ENCODE peak calls at places on chromosomes 1 and 21, in nine cellular contexts. One of them, this sample, is unnamed.
A peak's percentile ranks its signal among the peaks of the same experiment; 100 is the strongest.

GRCh38 chr1:111378806-111379205 is 48.7 kb downstream of the OVGP1 start:
- DNase-seq in left lung: no peak
- DNase-seq in neural progenitor cell: no peak
- DNase-seq in small intestine: no peak
- DNase-seq in PC-3: no peak
- DNase-seq in colonic mucosa: no peak
- DNase-seq in effector memory CD4-positive, alpha-beta T cell: no peak
- DNase-seq in HCT116: no peak
- DNase-seq in body of pancreas: no peak
- DNase-seq in this sample: no peak

GRCh38 chr1:24189528-24189927 is 2.4 kb upstream of the IFNLR1 start:
- DNase-seq in neural progenitor cell: no peak
- DNase-seq in PC-3: no peak
- DNase-seq in left lung: no peak
- DNase-seq in effector memory CD4-positive, alpha-beta T cell: no peak
- DNase-seq in colonic mucosa: no peak
- DNase-seq in small intestine: no peak
- DNase-seq in body of pancreas: peak; percentile 28
- DNase-seq in HCT116: no peak
- DNase-seq in this sample: peak; percentile 12

GRCh38 chr21:34944015-34944755 is 104.9 kb downstream of the RUNX1 start:
- DNase-seq in PC-3: no peak
- DNase-seq in colonic mucosa: no peak
- DNase-seq in HCT116: no peak
- DNase-seq in effector memory CD4-positive, alpha-beta T cell: no peak
- DNase-seq in neural progenitor cell: no peak
- DNase-seq in left lung: no peak
- DNase-seq in body of pancreas: no peak
- DNase-seq in small intestine: no peak
- DNase-seq in this sample: no peak

GRCh38 chr1:178484698-178485225 is 12.0 kb downstream of the CLEC20A start:
- DNase-seq in neural progenitor cell: no peak
- DNase-seq in effector memory CD4-positive, alpha-beta T cell: no peak
- DNase-seq in colonic mucosa: no peak
- DNase-seq in HCT116: no peak
- DNase-seq in PC-3: no peak
- DNase-seq in body of pancreas: no peak
- DNase-seq in small intestine: no peak
- DNase-seq in left lung: no peak
- DNase-seq in this sample: no peak

GRCh38 chr1:215188302-215188950 is 105.9 kb downstream of the KCNK2 start:
- DNase-seq in left lung: no peak
- DNase-seq in colonic mucosa: no peak
- DNase-seq in neural progenitor cell: no peak
- DNase-seq in small intestine: no peak
- DNase-seq in PC-3: peak; percentile 63
- DNase-seq in body of pancreas: no peak
- DNase-seq in HCT116: no peak
- DNase-seq in effector memory CD4-positive, alpha-beta T cell: no peak
- DNase-seq in this sample: no peak

GRCh38 chr21:45804809-45805313 is 161.3 kb downstream of the PCBP3 start:
- DNase-seq in neural progenitor cell: no peak
- DNase-seq in PC-3: no peak
- DNase-seq in effector memory CD4-positive, alpha-beta T cell: no peak
- DNase-seq in left lung: no peak
- DNase-seq in small intestine: no peak
- DNase-seq in colonic mucosa: no peak
- DNase-seq in body of pancreas: no peak
- DNase-seq in HCT116: no peak
- DNase-seq in this sample: no peak

GRCh38 chr1:29601021-29601420 is 364.7 kb downstream of the PTPRU start:
- DNase-seq in body of pancreas: no peak
- DNase-seq in left lung: no peak
- DNase-seq in neural progenitor cell: no peak
- DNase-seq in PC-3: no peak
- DNase-seq in HCT116: no peak
- DNase-seq in effector memory CD4-positive, alpha-beta T cell: no peak
- DNase-seq in small intestine: no peak
- DNase-seq in colonic mucosa: no peak
- DNase-seq in this sample: no peak

GRCh38 chr1:94783342-94784264 is 36.6 kb upstream of the SLC44A3 start:
- DNase-seq in PC-3: peak; percentile 80
- DNase-seq in colonic mucosa: peak; percentile 70
- DNase-seq in body of pancreas: peak; percentile 89
- DNase-seq in small intestine: peak; percentile 42
- DNase-seq in effector memory CD4-positive, alpha-beta T cell: no peak
- DNase-seq in neural progenitor cell: no peak
- DNase-seq in left lung: peak; percentile 84
- DNase-seq in HCT116: no peak
- DNase-seq in this sample: no peak

GRCh38 chr1:46804926-46805325 is 6.1 kb downstream of the CYP4B1 start:
- DNase-seq in small intestine: no peak
- DNase-seq in HCT116: no peak
- DNase-seq in colonic mucosa: no peak
- DNase-seq in PC-3: no peak
- DNase-seq in left lung: no peak
- DNase-seq in effector memory CD4-positive, alpha-beta T cell: no peak
- DNase-seq in body of pancreas: no peak
- DNase-seq in neural progenitor cell: no peak
- DNase-seq in this sample: no peak

GRCh38 chr1:58573705-58574591 is 3.1 kb downstream of the TACSTD2 start:
- DNase-seq in colonic mucosa: no peak
- DNase-seq in small intestine: no peak
- DNase-seq in PC-3: peak; percentile 35
- DNase-seq in HCT116: no peak
- DNase-seq in effector memory CD4-positive, alpha-beta T cell: peak; percentile 6
- DNase-seq in body of pancreas: peak; percentile 85
- DNase-seq in left lung: no peak
- DNase-seq in neural progenitor cell: no peak
- DNase-seq in this sample: peak; percentile 52

GRCh38 chr21:33286600-33287456 is 20.7 kb downstream of the IL10RB start:
- DNase-seq in body of pancreas: peak; percentile 76
- DNase-seq in colonic mucosa: peak; percentile 62
- DNase-seq in left lung: no peak
- DNase-seq in small intestine: peak; percentile 64
- DNase-seq in neural progenitor cell: no peak
- DNase-seq in effector memory CD4-positive, alpha-beta T cell: no peak
- DNase-seq in HCT116: peak; percentile 38
- DNase-seq in PC-3: peak; percentile 82
- DNase-seq in this sample: no peak

GRCh38 chr21:45874716-45875415 is 106.7 kb upstream of the COL6A1 start:
- DNase-seq in HCT116: no peak
- DNase-seq in left lung: peak; percentile 76
- DNase-seq in PC-3: peak; percentile 76
- DNase-seq in small intestine: no peak
- DNase-seq in colonic mucosa: peak; percentile 50
- DNase-seq in body of pancreas: peak; percentile 29
- DNase-seq in effector memory CD4-positive, alpha-beta T cell: no peak
- DNase-seq in neural progenitor cell: peak; percentile 26
- DNase-seq in this sample: no peak

GRCh38 chr21:37257526-37257966 is 9.6 kb downstream of the VPS26C start:
- DNase-seq in small intestine: peak; percentile 45
- DNase-seq in left lung: peak; percentile 80
- DNase-seq in neural progenitor cell: no peak
- DNase-seq in PC-3: peak; percentile 47
- DNase-seq in effector memory CD4-positive, alpha-beta T cell: no peak
- DNase-seq in HCT116: no peak
- DNase-seq in colonic mucosa: peak; percentile 53
- DNase-seq in body of pancreas: peak; percentile 17
- DNase-seq in this sample: peak; percentile 51

GRCh38 chr1:223831755-223832636 is 13.8 kb downstream of the TP53BP2 start:
- DNase-seq in neural progenitor cell: no peak
- DNase-seq in PC-3: peak; percentile 81
- DNase-seq in effector memory CD4-positive, alpha-beta T cell: no peak
- DNase-seq in left lung: no peak
- DNase-seq in HCT116: no peak
- DNase-seq in colonic mucosa: no peak
- DNase-seq in body of pancreas: no peak
- DNase-seq in small intestine: no peak
- DNase-seq in this sample: no peak

GRCh38 chr1:18736958-18737357 is 106.3 kb downstream of the PAX7 start:
- DNase-seq in PC-3: no peak
- DNase-seq in HCT116: no peak
- DNase-seq in small intestine: no peak
- DNase-seq in neural progenitor cell: no peak
- DNase-seq in colonic mucosa: no peak
- DNase-seq in body of pancreas: no peak
- DNase-seq in left lung: no peak
- DNase-seq in effector memory CD4-positive, alpha-beta T cell: no peak
- DNase-seq in this sample: no peak

GRCh38 chr1:18734001-18734400 is 103.4 kb downstream of the PAX7 start:
- DNase-seq in neural progenitor cell: no peak
- DNase-seq in PC-3: no peak
- DNase-seq in HCT116: no peak
- DNase-seq in body of pancreas: no peak
- DNase-seq in colonic mucosa: no peak
- DNase-seq in effector memory CD4-positive, alpha-beta T cell: no peak
- DNase-seq in small intestine: no peak
- DNase-seq in left lung: no peak
- DNase-seq in this sample: no peak

GRCh38 chr1:18732686-18733085 is 102.0 kb downstream of the PAX7 start:
- DNase-seq in PC-3: no peak
- DNase-seq in neural progenitor cell: no peak
- DNase-seq in body of pancreas: no peak
- DNase-seq in left lung: no peak
- DNase-seq in colonic mucosa: no peak
- DNase-seq in HCT116: no peak
- DNase-seq in effector memory CD4-positive, alpha-beta T cell: no peak
- DNase-seq in small intestine: no peak
- DNase-seq in this sample: no peak

GRCh38 chr1:18735369-18735997 is 104.8 kb downstream of the PAX7 start:
- DNase-seq in PC-3: no peak
- DNase-seq in left lung: no peak
- DNase-seq in effector memory CD4-positive, alpha-beta T cell: no peak
- DNase-seq in small intestine: no peak
- DNase-seq in neural progenitor cell: no peak
- DNase-seq in HCT116: no peak
- DNase-seq in body of pancreas: no peak
- DNase-seq in colonic mucosa: no peak
- DNase-seq in this sample: no peak

DNA sequence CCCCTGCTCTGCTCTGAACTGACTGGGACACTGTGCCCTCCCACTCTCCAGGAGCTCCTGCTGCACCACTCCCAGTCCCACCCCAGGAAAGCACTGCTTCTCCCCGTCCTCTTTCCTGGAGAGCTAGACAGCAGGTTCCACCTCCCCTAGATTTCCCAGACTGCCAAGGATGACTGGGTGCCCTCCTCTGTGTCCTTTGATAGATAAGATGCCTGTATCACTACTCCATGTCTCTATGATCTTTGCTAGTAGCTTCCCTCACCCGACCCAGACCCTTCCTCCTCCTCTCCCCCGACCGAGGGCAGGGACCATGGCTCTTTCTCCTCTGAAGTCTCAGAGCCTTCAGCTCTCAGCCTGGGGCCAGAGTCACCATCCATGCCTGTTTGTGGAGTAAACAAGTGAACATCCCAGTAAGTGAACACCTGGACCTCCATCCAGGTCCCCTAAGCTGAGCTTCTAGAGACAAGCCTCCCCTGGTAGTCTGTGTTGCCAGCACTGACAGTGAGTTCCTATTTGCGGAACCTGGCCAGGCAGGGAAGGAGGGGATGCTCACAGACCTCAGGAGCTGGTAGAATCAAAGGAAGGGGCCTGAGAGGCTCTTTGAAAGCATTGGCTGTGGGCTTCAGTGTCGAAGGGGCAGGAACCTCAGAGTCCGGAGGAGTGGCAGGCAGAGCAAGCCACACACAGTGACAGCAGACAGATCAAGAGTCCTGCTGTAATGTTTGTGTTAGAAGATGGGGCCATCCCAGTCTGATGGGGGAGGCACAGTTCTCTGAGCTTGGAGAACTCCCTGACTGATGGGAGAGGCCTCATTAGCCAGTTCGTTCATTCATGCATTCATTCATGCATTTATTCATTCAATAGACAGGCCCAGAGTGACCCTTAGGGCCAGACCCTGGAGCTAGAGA is 104.1 kb downstream of the PAX7 start:
- DNase-seq in left lung: no peak
- DNase-seq in effector memory CD4-positive, alpha-beta T cell: no peak
- DNase-seq in small intestine: no peak
- DNase-seq in PC-3: no peak
- DNase-seq in body of pancreas: no peak
- DNase-seq in neural progenitor cell: no peak
- DNase-seq in colonic mucosa: no peak
- DNase-seq in HCT116: no peak
- DNase-seq in this sample: no peak
- H3K27me3 ChIP-seq in left lung: peaks cover 97% of the 10 kb centered on the region
- H3K27me3 ChIP-seq in effector memory CD4-positive, alpha-beta T cell: no peaks in the 10 kb centered on the region
- H3K27me3 ChIP-seq in small intestine: no peaks in the 10 kb centered on the region
- H3K27me3 ChIP-seq in PC-3: peaks cover 40% of the 10 kb centered on the region
- H3K27me3 ChIP-seq in body of pancreas: no peaks in the 10 kb centered on the region
- H3K27me3 ChIP-seq in neural progenitor cell: peaks cover 12% of the 10 kb centered on the region
- H3K27me3 ChIP-seq in colonic mucosa: no peaks in the 10 kb centered on the region
- H3K27me3 ChIP-seq in HCT116: peaks cover 11% of the 10 kb centered on the region
- H3K27me3 ChIP-seq in this sample: peaks cover 8% of the 10 kb centered on the region

DNA sequence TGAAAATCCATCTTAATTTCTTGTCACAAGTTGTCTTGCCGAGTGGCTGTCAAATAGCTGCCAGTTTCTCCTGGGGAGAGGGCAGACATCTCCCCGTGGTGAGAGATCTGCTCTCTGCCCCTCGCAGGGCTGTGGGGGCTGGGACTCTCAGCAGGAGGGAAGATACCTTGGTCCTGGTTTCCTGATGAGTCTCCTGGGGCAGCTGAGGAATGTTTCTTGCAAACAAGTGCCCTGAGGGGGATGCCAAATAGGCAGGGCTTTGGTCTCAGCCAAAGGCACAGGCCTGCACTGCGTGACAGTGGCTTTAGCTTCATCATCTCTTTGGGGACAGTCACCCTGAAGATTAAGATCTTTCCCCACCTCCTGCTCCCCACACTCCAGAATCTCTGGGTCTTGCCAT is 40.9 kb downstream of the SYT6 start:
- DNase-seq in PC-3: no peak
- DNase-seq in effector memory CD4-positive, alpha-beta T cell: no peak
- DNase-seq in small intestine: no peak
- DNase-seq in HCT116: no peak
- DNase-seq in neural progenitor cell: no peak
- DNase-seq in body of pancreas: no peak
- DNase-seq in left lung: no peak
- DNase-seq in colonic mucosa: no peak
- DNase-seq in this sample: no peak
- H3K36me3 ChIP-seq in PC-3: no peaks in the 10 kb centered on the region
- H3K36me3 ChIP-seq in effector memory CD4-positive, alpha-beta T cell: no peaks in the 10 kb centered on the region
- H3K36me3 ChIP-seq in small intestine: no peaks in the 10 kb centered on the region
- H3K36me3 ChIP-seq in HCT116: no peaks in the 10 kb centered on the region
- H3K36me3 ChIP-seq in neural progenitor cell: no peaks in the 10 kb centered on the region
- H3K36me3 ChIP-seq in body of pancreas: no peaks in the 10 kb centered on the region
- H3K36me3 ChIP-seq in left lung: no peaks in the 10 kb centered on the region
- H3K36me3 ChIP-seq in colonic mucosa: no peaks in the 10 kb centered on the region
- H3K36me3 ChIP-seq in this sample: no peaks in the 10 kb centered on the region

GRCh38 chr1:82019512-82019911 is 218.8 kb downstream of the ADGRL2 start:
- DNase-seq in left lung: no peak
- DNase-seq in effector memory CD4-positive, alpha-beta T cell: no peak
- DNase-seq in colonic mucosa: no peak
- DNase-seq in body of pancreas: no peak
- DNase-seq in HCT116: no peak
- DNase-seq in neural progenitor cell: no peak
- DNase-seq in small intestine: no peak
- DNase-seq in PC-3: no peak
- DNase-seq in this sample: no peak
- H3K27me3 ChIP-seq in left lung: no peaks in the 10 kb centered on the region
- H3K27me3 ChIP-seq in effector memory CD4-positive, alpha-beta T cell: no peaks in the 10 kb centered on the region
- H3K27me3 ChIP-seq in colonic mucosa: no peaks in the 10 kb centered on the region
- H3K27me3 ChIP-seq in body of pancreas: no peaks in the 10 kb centered on the region
- H3K27me3 ChIP-seq in HCT116: no peaks in the 10 kb centered on the region
- H3K27me3 ChIP-seq in neural progenitor cell: no peaks in the 10 kb centered on the region
- H3K27me3 ChIP-seq in small intestine: no peaks in the 10 kb centered on the region
- H3K27me3 ChIP-seq in PC-3: peaks cover 37% of the 10 kb centered on the region
- H3K27me3 ChIP-seq in this sample: no peaks in the 10 kb centered on the region

GRCh38 chr1:1758692-1759455 is 19.4 kb downstream of the NADK start:
- DNase-seq in small intestine: peak; percentile 94
- DNase-seq in colonic mucosa: peak; percentile 97
- DNase-seq in neural progenitor cell: no peak
- DNase-seq in HCT116: peak; percentile 64
- DNase-seq in PC-3: peak; percentile 99
- DNase-seq in body of pancreas: peak; percentile 90
- DNase-seq in left lung: peak; percentile 95
- DNase-seq in effector memory CD4-positive, alpha-beta T cell: no peak
- DNase-seq in this sample: no peak
- H3K36me3 ChIP-seq in small intestine: peaks cover 4% of the 10 kb centered on the region
- H3K36me3 ChIP-seq in colonic mucosa: peaks cover 15% of the 10 kb centered on the region
- H3K36me3 ChIP-seq in neural progenitor cell: no peaks in the 10 kb centered on the region
- H3K36me3 ChIP-seq in HCT116: peaks cover 54% of the 10 kb centered on the region
- H3K36me3 ChIP-seq in PC-3: peaks cover 66% of the 10 kb centered on the region
- H3K36me3 ChIP-seq in body of pancreas: peaks cover 7% of the 10 kb centered on the region
- H3K36me3 ChIP-seq in left lung: no peaks in the 10 kb centered on the region
- H3K36me3 ChIP-seq in effector memory CD4-positive, alpha-beta T cell: peaks cover 62% of the 10 kb centered on the region
- H3K36me3 ChIP-seq in this sample: peaks cover 26% of the 10 kb centered on the region

This sample was measured in CD8-positive, alpha-beta memory T cell.